ENCODE peak calls at places on chromosomes 1 and 21, in eight cellular contexts. R, P, G, H, J, Q, U and Y are unnamed samples.

GRCh38 chr1:203274603-203275381 is 30.5 kb upstream of the BTG2 start:
- DNase-seq in R (peak; percentile 71), P (no peak), G (peak; percentile 72), H (peak; percentile 40), J (no peak), Q (peak; percentile 38), U (no peak), Y (peak; percentile 9)

GRCh38 chr1:55916480-55916879 is 662.9 kb downstream of the PLPP3 start:
- DNase-seq in R (no peak), P (no peak), G (no peak), H (peak; percentile 53), J (no peak), Q (no peak), U (no peak), Y (peak; percentile 52)

GRCh38 chr1:44828003-44828651 is 14.9 kb downstream of the PTCH2 start:
- DNase-seq in R (no peak), P (no peak), G (peak; percentile 38), H (no peak), J (no peak), Q (no peak), U (no peak), Y (no peak)

GRCh38 chr1:40783001-40783905 is at the start of gene KCNQ4:
- DNase-seq in R (peak; percentile 70), P (no peak), G (peak; percentile 73), H (no peak), J (no peak), Q (no peak), U (peak; percentile 69), Y (peak; percentile 64)

GRCh38 chr1:109927908-109928307 is 17.3 kb downstream of the CSF1 start:
- DNase-seq in R (peak; percentile 50), P (peak; percentile 66), G (peak; percentile 91), H (peak; percentile 96), J (no peak), Q (no peak), U (no peak), Y (peak; percentile 38)

GRCh38 chr1:16093611-16094010 is 20.2 kb upstream of the FAM131C start:
- DNase-seq in R (no peak), P (no peak), G (no peak), H (no peak), J (no peak), Q (no peak), U (no peak), Y (no peak)

GRCh38 chr21:44686000-44686781 is 4.2 kb upstream of the KRTAP12-1 start:
- DNase-seq in R (no peak), P (no peak), G (no peak), H (no peak), J (no peak), Q (no peak), U (peak; percentile 44), Y (no peak)

GRCh38 chr21:36613064-36613463 is 85.9 kb upstream of the SIM2 start:
- DNase-seq in R (no peak), P (no peak), G (no peak), H (no peak), J (no peak), Q (no peak), U (no peak), Y (no peak)

GRCh38 chr1:156959414-156959813 is 39.0 kb downstream of the LRRC71 start:
- DNase-seq in R (no peak), P (no peak), G (no peak), H (no peak), J (no peak), Q (no peak), U (no peak), Y (peak; percentile 16)

GRCh38 chr1:169100208-169100882 is 6.1 kb upstream of the ATP1B1 start:
- DNase-seq in R (no peak), P (no peak), G (no peak), H (no peak), J (no peak), Q (no peak), U (no peak), Y (no peak)

GRCh38 chr1:22315315-22316078 is 136.2 kb upstream of the ZBTB40 start:
- DNase-seq in R (no peak), P (no peak), G (no peak), H (no peak), J (no peak), Q (no peak), U (no peak), Y (no peak)

GRCh38 chr1:201241716-201242115 is 41.6 kb upstream of the PKP1 start:
- DNase-seq in R (no peak), P (no peak), G (no peak), H (no peak), J (no peak), Q (no peak), U (no peak), Y (no peak)

GRCh38 chr1:37274491-37274890 is 199.9 kb upstream of the ZC3H12A start:
- DNase-seq in R (no peak), P (no peak), G (no peak), H (no peak), J (no peak), Q (no peak), U (no peak), Y (no peak)

GRCh38 chr1:6884652-6885153 is 99.4 kb downstream of the CAMTA1 start:
- DNase-seq in R (no peak), P (no peak), G (no peak), H (no peak), J (no peak), Q (no peak), U (no peak), Y (no peak)

GRCh38 chr1:183932412-183932811 is 105.1 kb downstream of the COLGALT2 start:
- DNase-seq in R (peak; percentile 20), P (peak; percentile 59), G (peak; percentile 90), H (peak; percentile 81), J (no peak), Q (no peak), U (peak; percentile 56), Y (peak; percentile 87)

GRCh38 chr1:199546323-199546722 is 481.2 kb upstream of the NR5A2 start:
- DNase-seq in R (no peak), P (no peak), G (no peak), H (peak; percentile 9), J (no peak), Q (no peak), U (no peak), Y (no peak)

GRCh38 chr1:202806845-202807366 is 1.3 kb downstream of the KDM5B start:
- DNase-seq in R (peak; percentile 38), P (no peak), G (no peak), H (peak; percentile 19), J (no peak), Q (no peak), U (no peak), Y (peak; percentile 63)

GRCh38 chr1:222583079-222583478 is 6.7 kb downstream of the TAF1A start:
- DNase-seq in R (no peak), P (no peak), G (no peak), H (no peak), J (no peak), Q (peak; percentile 8), U (no peak), Y (no peak)

DNA sequence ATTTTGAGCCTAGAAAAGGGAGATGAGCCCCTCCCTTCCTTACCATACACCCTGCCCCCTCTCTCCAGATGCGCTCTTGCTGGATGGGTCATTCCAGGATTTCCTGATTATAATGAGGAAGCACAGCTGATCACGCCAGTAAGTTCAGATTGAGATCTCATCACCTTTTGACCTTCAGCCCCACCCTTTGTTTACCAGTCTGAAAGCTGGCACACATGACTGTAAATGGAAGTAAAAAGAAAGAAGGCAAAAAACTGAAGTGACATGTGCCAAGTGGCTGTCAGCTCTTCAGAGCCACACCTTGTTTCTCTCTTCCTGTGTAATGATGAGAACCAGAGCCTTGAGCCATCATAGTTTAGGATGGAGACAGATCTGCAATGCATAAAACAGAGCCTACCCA is 27.9 kb downstream of the S1PR1 start:
- DNase-seq in R (no peak), P (no peak), G (no peak), H (no peak), J (no peak), Q (no peak), U (no peak), Y (no peak)
- H3K4me3 ChIP-seq in R (no peak overlapping the region), P (no peak overlapping the region), G (no peak overlapping the region), H (no peak overlapping the region), J (no peak overlapping the region), Q (no peak overlapping the region), U (no peak overlapping the region), Y (no peak overlapping the region)

GRCh38 chr1:107394301-107394700 is 253.5 kb downstream of the NTNG1 start:
- DNase-seq in R (no peak), P (no peak), G (no peak), H (no peak), J (no peak), Q (no peak), U (no peak), Y (no peak)

GRCh38 chr1:107389410-107390075 is 248.7 kb downstream of the NTNG1 start:
- DNase-seq in R (no peak), P (no peak), G (no peak), H (no peak), J (no peak), Q (peak; percentile 35), U (no peak), Y (no peak)

DNA sequence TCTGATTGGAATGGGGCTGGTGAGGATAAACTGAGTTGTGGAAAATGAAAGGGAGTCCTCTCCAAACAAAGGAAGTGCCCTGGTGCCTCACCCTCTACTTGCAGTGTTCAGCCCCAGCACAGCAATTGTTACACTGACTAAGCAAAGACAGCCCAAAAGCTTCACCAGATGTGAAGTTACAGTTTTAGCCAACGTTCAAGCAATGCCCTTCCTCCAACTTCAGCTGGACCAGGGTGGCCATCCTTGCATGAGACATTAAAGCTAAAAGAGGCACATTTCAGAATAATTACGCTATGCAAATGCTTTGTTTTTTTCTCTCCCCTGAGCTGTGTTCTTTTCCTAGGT is 249.2 kb downstream of the NTNG1 start:
- DNase-seq in R (no peak), P (no peak), G (no peak), H (no peak), J (no peak), Q (no peak), U (no peak), Y (peak; percentile 21)
- H3K4me3 ChIP-seq in R (no peak overlapping the region), P (no peak overlapping the region), G (no peak overlapping the region), H (no peak overlapping the region), J (no peak overlapping the region), Q (no peak overlapping the region), U (peak overlapping the region; percentile 12), Y (no peak overlapping the region)

DNA sequence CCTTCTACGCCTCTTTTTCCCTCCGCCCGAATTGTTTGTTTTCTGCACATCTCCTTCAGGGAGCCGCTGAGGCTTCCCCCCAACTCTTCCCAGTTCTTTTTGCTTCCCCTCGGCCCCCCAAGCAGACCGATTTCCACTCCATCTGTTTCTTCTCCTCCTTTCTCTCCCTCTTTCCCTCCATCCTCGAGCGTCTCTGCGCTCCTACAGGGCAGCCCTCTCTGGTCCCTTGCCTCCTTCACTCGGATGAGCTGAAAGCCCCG is 311 bp downstream of the LHX9 start:
- DNase-seq in R (no peak), P (no peak), G (no peak), H (no peak), J (no peak), Q (no peak), U (no peak), Y (no peak)
- H3K4me3 ChIP-seq in R (no peak overlapping the region), P (peak overlapping the region; percentile 28), G (peak overlapping the region; percentile 30), H (peak overlapping the region; percentile 32), J (no peak overlapping the region), Q (no peak overlapping the region), U (peak overlapping the region; percentile 48), Y (peak overlapping the region; percentile 73)

DNA sequence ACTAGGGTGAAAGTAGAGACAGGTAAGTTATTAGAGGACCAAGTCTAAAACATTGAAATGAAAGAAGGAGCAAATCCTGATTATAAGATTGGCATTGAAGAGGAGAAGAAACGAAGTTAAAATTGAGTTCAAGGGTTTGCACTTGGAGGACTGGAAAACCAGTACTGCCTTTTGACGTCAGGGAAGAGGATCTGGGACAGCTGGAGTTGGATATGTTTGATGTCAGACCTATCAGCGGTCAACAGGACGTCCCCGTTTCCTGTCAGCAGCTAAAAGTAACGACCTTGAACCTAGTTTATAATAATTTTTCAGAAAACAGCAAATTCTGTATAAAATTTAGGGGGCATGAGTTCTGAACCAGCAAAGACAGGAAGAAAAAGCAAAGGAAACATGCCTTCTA is 1.2 kb upstream of the NID1 start:
- DNase-seq in R (no peak), P (no peak), G (no peak), H (peak; percentile 19), J (no peak), Q (no peak), U (no peak), Y (no peak)
- H3K4me3 ChIP-seq in R (no peak overlapping the region), P (peak overlapping the region; percentile 76), G (peak overlapping the region; percentile 83), H (no peak overlapping the region), J (no peak overlapping the region), Q (no peak overlapping the region), U (peak overlapping the region; percentile 77), Y (peak overlapping the region; percentile 95)